ENCODE peak calls at places on chromosomes 16 and 17, in nine cellular contexts. O is cardiac fibroblast, Z is testis, G is tibial artery, K is body of pancreas, Y is AG09319, N is cardiac muscle cell, P is lower lobe of right lung, F is pancreas. C is an unnamed sample.

GRCh38 chr17:61247438-61247837 is 152.2 kb upstream of the TBX2 start:
- DNase-seq in K (no peak), P (no peak), Y (peak), Z (peak), N (peak), G (no peak), F (no peak), O (no peak), C (no peak)

GRCh38 chr17:55584055-55584685 is 72.9 kb upstream of the SMIM36 start:
- DNase-seq in F (no peak), P (no peak), N (peak), G (no peak), Y (no peak), O (peak), Z (no peak), K (no peak), C (no peak)

GRCh38 chr17:63431939-63432804 is 13.9 kb downstream of the CYB561 start:
- DNase-seq in Y (no peak), P (no peak), F (no peak), N (peak), K (peak), G (no peak), O (peak), Z (no peak), C (peak)

GRCh38 chr17:48479014-48479402 is 49.0 kb upstream of the SKAP1 start:
- DNase-seq in Y (no peak), F (no peak), G (no peak), O (no peak), Z (no peak), K (no peak), P (no peak), N (no peak), C (no peak)

GRCh38 chr17:81199482-81199830 is 23.3 kb downstream of the CEP131 start:
- DNase-seq in P (no peak), N (no peak), F (no peak), K (no peak), G (no peak), O (no peak), Y (no peak), Z (no peak), C (no peak)

GRCh38 chr16:87233928-87234327 is 83.3 kb downstream of the C16orf95 start:
- DNase-seq in Y (no peak), K (peak), F (no peak), Z (no peak), P (no peak), G (no peak), N (peak), O (peak), C (no peak)

GRCh38 chr17:68458260-68459029 is 1.1 kb upstream of the WIPI1 start:
- DNase-seq in Z (no peak), Y (no peak), P (no peak), F (no peak), K (no peak), G (no peak), O (no peak), N (no peak), C (no peak)

GRCh38 chr16:13316008-13316407 is 414.6 kb downstream of the SHISA9 start:
- DNase-seq in N (no peak), P (no peak), Y (no peak), Z (no peak), F (no peak), O (no peak), K (no peak), G (no peak), C (no peak)

GRCh38 chr16:13095061-13095460 is 193.7 kb downstream of the SHISA9 start:
- DNase-seq in F (no peak), G (no peak), K (no peak), N (no peak), Y (no peak), Z (no peak), P (no peak), O (no peak), C (no peak)

GRCh38 chr17:3827124-3827773 is 18.8 kb downstream of the NCBP3 start:
- DNase-seq in G (no peak), K (peak), P (no peak), Y (no peak), F (peak), O (peak), Z (peak), N (peak), C (no peak)

GRCh38 chr17:18224428-18225120 is 861 bp upstream of the LLGL1 start:
- DNase-seq in Z (peak), F (no peak), P (no peak), N (peak), O (peak), K (no peak), Y (no peak), G (peak), C (no peak)

GRCh38 chr16:68282064-68282452 is 17.7 kb downstream of the SLC7A6 start:
- DNase-seq in Z (no peak), K (no peak), O (no peak), N (no peak), F (no peak), G (no peak), P (no peak), Y (no peak), C (no peak)

GRCh38 chr17:82399030-82399429 is 19.1 kb upstream of the HEXD start:
- DNase-seq in P (no peak), K (no peak), Z (peak), Y (peak), F (no peak), G (no peak), O (peak), N (peak), C (no peak)

GRCh38 chr17:79808763-79809529 is 12.1 kb upstream of the CBX8 start:
- DNase-seq in Y (no peak), Z (no peak), P (no peak), K (peak), G (no peak), N (peak), O (peak), F (no peak), C (peak)

GRCh38 chr16:3579776-3580175 is 2.6 kb upstream of the NLRC3 start:
- DNase-seq in P (no peak), K (no peak), Z (no peak), F (no peak), N (no peak), O (no peak), Y (no peak), G (no peak), C (no peak)

GRCh38 chr16:10571354-10571753 is 9.0 kb downstream of the EMP2 start:
- DNase-seq in G (no peak), Y (no peak), F (no peak), P (no peak), K (no peak), N (no peak), O (no peak), Z (no peak), C (no peak)

GRCh38 chr17:45228121-45228941 is 6.6 kb downstream of the FMNL1 start:
- DNase-seq in G (no peak), O (no peak), Z (no peak), N (no peak), Y (no peak), K (peak), P (no peak), F (no peak), C (no peak)

GRCh38 chr16:76943936-76944335 is 247.1 kb upstream of the MON1B start:
- DNase-seq in F (no peak), Y (no peak), O (peak), K (no peak), Z (no peak), N (peak), G (no peak), P (no peak), C (no peak)

GRCh38 chr17:57609125-57609877 is 135.8 kb downstream of the CCDC182 start:
- DNase-seq in Y (no peak), K (peak), G (peak), O (no peak), N (no peak), P (no peak), F (peak), Z (peak), C (no peak)

GRCh38 chr17:4881761-4882555 is 17.4 kb upstream of the C17orf107 start:
- DNase-seq in K (peak), F (peak), Z (peak), O (peak), Y (no peak), N (peak), P (peak), G (no peak), C (no peak)

GRCh38 chr17:42623732-42624596 is 14.5 kb downstream of the TUBG1 start:
- DNase-seq in O (peak), N (no peak), Y (no peak), F (peak), K (peak), P (no peak), G (no peak), Z (no peak), C (peak)

GRCh38 chr17:2881295-2881694 is 85.1 kb downstream of the RAP1GAP2 start:
- DNase-seq in Z (no peak), G (no peak), Y (no peak), F (no peak), K (no peak), N (no peak), O (no peak), P (no peak), C (no peak)

GRCh38 chr17:39002991-39003715 is 36.0 kb upstream of the FBXO47 start:
- DNase-seq in N (peak), P (peak), F (peak), Z (peak), G (peak), O (peak), K (peak), Y (peak), C (no peak)

GRCh38 chr17:40422990-40423611 is 5.4 kb upstream of the TOP2A start:
- DNase-seq in Y (no peak), F (no peak), N (no peak), O (no peak), G (no peak), Z (no peak), K (no peak), P (no peak), C (peak)

GRCh38 chr16:50284131-50284911 is 18.0 kb downstream of the ADCY7 start:
- DNase-seq in G (peak), P (peak), N (no peak), F (no peak), Z (peak), Y (no peak), O (no peak), K (peak), C (no peak)

GRCh38 chr16:9384141-9384540 is 292.7 kb downstream of the HAPSTR1 start:
- DNase-seq in N (no peak), F (no peak), Z (no peak), K (no peak), Y (no peak), P (no peak), G (no peak), O (no peak), C (no peak)

GRCh38 chr16:89653656-89654295 is 3.7 kb downstream of the CHMP1A start:
- DNase-seq in K (no peak), Z (no peak), O (no peak), G (no peak), N (no peak), F (no peak), Y (no peak), P (no peak), C (no peak)

GRCh38 chr17:51155416-51155815 is 2.1 kb downstream of the NME1 start:
- DNase-seq in P (no peak), Z (no peak), F (no peak), N (no peak), Y (no peak), G (no peak), K (no peak), O (no peak), C (no peak)

GRCh38 chr17:67289174-67289876 is 44.3 kb upstream of the HELZ start:
- DNase-seq in K (peak), N (peak), G (peak), F (peak), Z (peak), P (peak), O (peak), Y (peak), C (no peak)

GRCh38 chr17:11176549-11176948 is 64.5 kb upstream of the SHISA6 start:
- DNase-seq in F (no peak), O (no peak), Z (no peak), K (no peak), Y (no peak), P (no peak), G (no peak), N (no peak), C (no peak)

GRCh38 chr17:64128787-64129514 is 993 bp downstream of the ERN1 start:
- DNase-seq in Z (peak), Y (no peak), G (peak), O (peak), N (peak), P (peak), F (no peak), K (peak), C (peak)

GRCh38 chr16:4686497-4687210 is 6.7 kb upstream of the NUDT16L1 start:
- DNase-seq in G (no peak), K (no peak), O (no peak), P (no peak), Y (no peak), N (no peak), F (no peak), Z (no peak), C (no peak)

GRCh38 chr16:69469807-69470561 is 45.6 kb downstream of the CYB5B start:
- DNase-seq in O (no peak), N (no peak), P (no peak), Z (no peak), F (no peak), K (no peak), Y (no peak), G (no peak), C (no peak)

GRCh38 chr17:57751971-57752905 is 7.1 kb upstream of the CCDC182 start:
- DNase-seq in O (no peak), K (no peak), Y (no peak), G (no peak), P (no peak), Z (no peak), F (no peak), N (no peak), C (no peak)

GRCh38 chr16:27726621-27727275 is 176.8 kb downstream of the KATNIP start:
- DNase-seq in P (no peak), F (no peak), Z (no peak), N (peak), Y (peak), O (peak), K (no peak), G (no peak), C (no peak)

GRCh38 chr16:30112197-30113030 is 923 bp downstream of the GDPD3 start:
- DNase-seq in N (peak), F (no peak), K (peak), G (peak), O (peak), Z (peak), P (peak), Y (no peak), C (no peak)

GRCh38 chr16:13909872-13910303 is 10.1 kb upstream of the ERCC4 start:
- DNase-seq in O (peak), F (peak), Z (peak), G (peak), P (no peak), Y (no peak), N (peak), K (peak), C (no peak)

GRCh38 chr17:78300962-78301820 is 58.7 kb downstream of the SOCS3 start:
- DNase-seq in P (no peak), Z (no peak), O (peak), K (no peak), Y (no peak), N (no peak), F (no peak), G (no peak), C (no peak)

GRCh38 chr16:31466381-31466841 is 5.5 kb upstream of the TGFB1I1 start:
- DNase-seq in N (no peak), P (no peak), F (no peak), O (no peak), K (no peak), G (no peak), Y (no peak), Z (no peak), C (no peak)

DNA sequence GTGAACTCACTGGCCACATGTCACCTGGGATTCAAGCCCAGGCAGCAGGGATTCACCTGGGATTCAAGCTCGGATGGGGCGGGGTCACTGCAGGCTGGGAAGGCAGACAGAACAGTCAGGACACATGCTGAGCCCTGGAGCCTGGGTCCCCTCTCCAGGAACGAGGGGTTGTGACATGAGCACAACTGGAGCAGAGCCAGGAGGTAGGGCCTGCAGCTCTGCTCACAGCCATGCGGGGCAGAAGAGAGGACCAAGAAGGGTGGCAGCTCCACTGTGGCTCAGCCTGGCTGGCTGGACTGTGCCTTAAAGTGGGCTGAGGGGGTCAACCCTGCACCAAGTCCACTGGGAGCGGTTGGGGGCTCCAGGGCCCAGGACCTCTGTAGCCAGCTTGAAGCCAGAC is 150.1 kb downstream of the RAB11FIP4 start:
- DNase-seq in O (no peak), P (no peak), Z (no peak), K (peak), N (no peak), Y (no peak), G (no peak), F (no peak), C (no peak)
- TF ChIP-seq CTCF in O (peak), P (no peak), Z (no peak), K (peak), N (peak), Y (no peak), G (no peak), F (no peak), C (no peak)

DNA sequence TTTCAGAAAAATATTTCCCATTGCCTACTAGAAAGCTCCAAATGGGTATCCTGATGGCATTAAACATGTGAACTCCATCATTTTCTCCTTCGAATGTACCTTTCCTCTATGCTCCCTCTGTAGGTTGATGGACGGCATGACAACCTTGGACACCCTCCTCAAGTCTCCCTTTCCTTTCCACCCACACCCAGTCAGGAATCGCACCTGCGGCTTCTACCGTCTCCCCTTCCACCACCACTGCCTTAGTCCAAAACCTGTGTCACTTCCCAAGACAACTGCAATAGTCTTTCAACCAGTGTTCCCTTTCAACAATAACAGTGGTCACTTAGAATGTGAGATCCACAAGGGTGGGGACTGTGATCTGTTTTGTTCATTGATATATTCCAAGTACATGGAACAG is 233.1 kb upstream of the AXIN2 start:
- DNase-seq in K (peak), N (peak), G (no peak), P (no peak), Y (no peak), F (no peak), O (peak), Z (no peak), C (no peak)
- TF ChIP-seq CTCF in K (peak), N (peak), G (peak), P (peak), Y (peak), F (peak), O (peak), Z (peak), C (peak)

GRCh38 chr17:7580631-7581554 is 1.5 kb downstream of the CD68 start:
- DNase-seq in O (no peak), Y (no peak), G (no peak), K (no peak), Z (no peak), F (no peak), N (no peak), P (no peak), C (no peak)

GRCh38 chr17:7583253-7584109 is at the start of gene MPDU1:
- DNase-seq in K (peak), G (peak), O (peak), Y (peak), P (peak), F (peak), N (peak), Z (peak), C (peak)

GRCh38 chr17:7579001-7579838 is at the start of gene CD68:
- DNase-seq in K (peak), Y (peak), F (no peak), Z (peak), N (peak), O (peak), G (peak), P (peak), C (peak)

GRCh38 chr17:7579839-7580630 is 597 bp downstream of the CD68 start:
- DNase-seq in Y (no peak), F (no peak), P (no peak), O (no peak), Z (no peak), K (no peak), G (no peak), N (no peak), C (no peak)

GRCh38 chr17:7582401-7583252 is 1.0 kb upstream of the MPDU1 start:
- DNase-seq in K (no peak), F (no peak), P (no peak), N (no peak), Z (no peak), O (no peak), Y (no peak), G (peak), C (no peak)
- TF ChIP-seq CTCF in K (no peak), F (no peak), P (no peak), N (no peak), Z (no peak), O (no peak), Y (no peak), G (no peak), C (no peak)

GRCh38 chr17:75639327-75639726 is 6.1 kb downstream of the SMIM5 start:
- DNase-seq in Y (no peak), F (peak), Z (no peak), N (no peak), K (no peak), O (no peak), P (peak), G (no peak), C (no peak)

GRCh38 chr17:75640556-75641119 is 7.4 kb downstream of the SMIM5 start:
- DNase-seq in O (no peak), G (no peak), Y (no peak), Z (no peak), F (peak), N (no peak), P (no peak), K (no peak), C (no peak)

GRCh38 chr17:75641343-75641742 is 8.1 kb downstream of the SMIM5 start:
- DNase-seq in P (no peak), K (peak), N (no peak), Y (no peak), Z (no peak), F (peak), O (no peak), G (no peak), C (no peak)

GRCh38 chr17:75638893-75639292 is 5.7 kb downstream of the SMIM5 start:
- DNase-seq in P (peak), N (no peak), O (no peak), Y (no peak), K (no peak), F (no peak), Z (no peak), G (peak), C (no peak)

DNA sequence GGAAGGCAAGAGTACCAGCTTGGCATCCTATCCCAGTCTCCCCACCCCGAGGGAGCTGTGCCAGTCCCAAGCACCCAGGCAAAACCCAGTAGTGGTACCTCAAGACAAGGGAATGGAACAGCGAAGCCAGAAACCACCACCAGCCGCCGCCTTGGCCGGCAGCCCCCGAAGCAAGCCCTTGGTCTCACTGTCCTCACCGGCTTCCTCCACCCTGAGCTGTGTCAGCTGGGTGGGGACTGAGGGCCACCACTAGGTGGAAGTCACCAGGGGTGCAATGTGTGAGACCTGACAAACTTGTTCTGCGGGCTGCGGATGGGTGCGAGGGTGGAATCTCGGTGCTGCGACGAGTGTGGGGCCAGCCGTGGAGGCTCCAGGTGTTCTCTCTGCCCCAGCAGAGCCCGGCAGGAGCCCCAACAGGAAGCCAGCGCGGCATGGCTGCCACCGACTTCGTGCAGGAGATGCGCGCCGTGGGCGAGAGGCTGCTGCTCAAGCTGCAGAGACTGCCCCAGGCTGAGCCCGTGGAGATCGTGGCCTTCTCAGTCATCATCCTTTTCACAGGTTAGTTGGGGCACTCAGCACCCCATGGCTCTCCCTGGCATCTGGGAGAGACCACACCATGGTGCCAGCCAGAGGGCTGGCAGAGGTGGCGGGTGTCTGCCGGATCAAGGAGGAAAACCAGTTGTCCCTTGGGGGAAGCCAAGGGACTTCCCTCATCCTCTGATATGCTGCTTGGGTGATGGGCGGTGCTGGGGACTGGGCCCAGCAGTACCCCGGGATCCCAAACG is 6.7 kb downstream of the SMIM5 start:
- DNase-seq in G (no peak), P (peak), K (peak), Z (no peak), N (no peak), Y (no peak), F (peak), O (no peak), C (no peak)
- TF ChIP-seq CTCF in G (no peak), P (no peak), K (peak), Z (no peak), N (no peak), Y (no peak), F (no peak), O (no peak), C (peak)